ENCODE peak calls at places on chromosomes 6 and 20, in four cellular contexts. J, K, B and P are unnamed samples. For H3K9me3, the result is how much of the 10 kb centered on the place peaks cover.

GRCh38 chr6:158417760-158418098 is 105.5 kb downstream of the TULP4 start:
- DNase-seq in J (no peak), K (no peak), B (peak), P (no peak)

GRCh38 chr6:137692806-137693205 is 174.3 kb upstream of the TNFAIP3 start:
- DNase-seq in J (no peak), K (no peak), B (peak), P (no peak)

GRCh38 chr20:32605167-32605656 is 20.1 kb upstream of the NOL4L start:
- DNase-seq in J (no peak), K (no peak), B (no peak), P (no peak)

GRCh38 chr6:144745434-144745833 is 460.3 kb downstream of the UTRN start:
- DNase-seq in J (no peak), K (no peak), B (no peak), P (no peak)

GRCh38 chr6:20812776-20813175 is 278.5 kb downstream of the CDKAL1 start:
- DNase-seq in J (no peak), K (no peak), B (no peak), P (no peak)

GRCh38 chr6:14119764-14120163 is 2.2 kb downstream of the CD83 start:
- DNase-seq in J (no peak), K (no peak), B (no peak), P (no peak)

GRCh38 chr6:139407718-139408222 is 33.3 kb upstream of the CITED2 start:
- DNase-seq in J (no peak), K (no peak), B (peak), P (no peak)

GRCh38 chr6:13013681-13014550 is 297.3 kb downstream of the PHACTR1 start:
- DNase-seq in J (no peak), K (no peak), B (no peak), P (no peak)

GRCh38 chr20:57514273-57514751 is 10.6 kb downstream of the CTCFL start:
- DNase-seq in J (peak), K (peak), B (peak), P (peak)

GRCh38 chr6:127924440-127924839 is 23.6 kb upstream of the THEMIS start:
- DNase-seq in J (no peak), K (no peak), B (no peak), P (no peak)

GRCh38 chr6:154468760-154469159 is 41.7 kb downstream of the CNKSR3 start:
- DNase-seq in J (no peak), K (no peak), B (no peak), P (no peak)

GRCh38 chr20:50919567-50919966 is 11.7 kb downstream of the ADNP start:
- DNase-seq in J (no peak), K (peak), B (peak), P (peak)

GRCh38 chr20:42191140-42191860 is 573.1 kb upstream of the CHD6 start:
- DNase-seq in J (no peak), K (no peak), B (no peak), P (no peak)

GRCh38 chr6:81749704-81750103 is 2.8 kb downstream of the TENT5A start:
- DNase-seq in J (no peak), K (no peak), B (no peak), P (no peak)

GRCh38 chr20:21357851-21358250 is 39.5 kb downstream of the NKX2-4 start:
- DNase-seq in J (no peak), K (no peak), B (no peak), P (no peak)

GRCh38 chr6:80341330-80341729 is 234.9 kb downstream of the BCKDHB start:
- DNase-seq in J (no peak), K (no peak), B (no peak), P (no peak)

GRCh38 chr20:64161595-64162238 is 2.5 kb upstream of the MYT1 start:
- DNase-seq in J (peak), K (no peak), B (peak), P (no peak)

GRCh38 chr20:36916199-36916598 is 35.3 kb downstream of the SAMHD1 start:
- DNase-seq in J (no peak), K (no peak), B (no peak), P (no peak)

GRCh38 chr6:52286798-52287432 is 2.4 kb upstream of the MCM3 start:
- DNase-seq in J (peak), K (no peak), B (peak), P (peak)

GRCh38 chr6:2961971-2962370 is 9.4 kb downstream of the SERPINB6 start:
- DNase-seq in J (no peak), K (no peak), B (peak), P (peak)

GRCh38 chr6:7142228-7142801 is 34.6 kb downstream of the RREB1 start:
- DNase-seq in J (no peak), K (no peak), B (no peak), P (no peak)
- H3K4me3 ChIP-seq in J (no peak), K (no peak), B (no peak), P (no peak)

DNA sequence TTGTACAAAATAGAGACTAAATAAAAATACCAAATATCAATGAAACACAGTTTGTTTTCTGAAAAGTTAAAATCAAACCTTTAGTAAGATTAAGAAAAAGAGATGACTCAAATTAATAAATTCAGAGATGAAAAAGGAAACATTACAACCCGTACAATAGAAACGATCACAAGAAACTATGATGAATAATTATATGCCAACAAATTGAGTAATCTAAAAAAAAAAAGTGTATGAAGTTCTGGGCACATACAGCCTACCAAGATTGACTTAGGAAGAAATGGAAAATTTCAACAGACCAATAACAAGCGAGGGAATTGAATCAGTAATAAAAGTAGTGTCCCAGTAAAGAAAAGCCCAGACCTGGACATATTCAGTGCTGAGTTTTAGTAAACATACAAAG is 94.8 kb downstream of the STXBP5 start:
- DNase-seq in J (no peak), K (no peak), B (no peak), P (no peak)
- H3K9me3 ChIP-seq in J (under half), K (under half), B (under half), P (under half)

DNA sequence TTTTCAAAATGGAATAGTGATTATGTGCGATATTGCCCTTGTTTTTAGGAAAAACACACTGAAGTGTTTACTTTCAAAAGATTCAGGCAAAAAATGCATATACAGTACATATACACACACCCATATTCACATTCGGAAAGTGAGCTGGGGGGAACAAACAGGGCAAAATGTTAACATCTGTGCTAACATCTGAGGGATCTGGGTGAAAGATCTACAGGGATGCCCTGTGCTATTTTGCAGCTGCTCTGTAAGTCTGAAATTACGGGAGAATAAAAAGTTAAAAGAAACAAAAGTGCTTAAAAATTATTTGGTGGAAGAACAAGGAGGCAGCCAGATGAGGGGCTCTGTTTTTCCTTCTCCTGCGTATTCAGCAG is 860 bp downstream of the CST3 start:
- DNase-seq in J (no peak), K (no peak), B (no peak), P (no peak)
- H3K4me3 ChIP-seq in J (no peak), K (peak), B (peak), P (peak)

GRCh38 chr6:41122918-41123317 is 31.2 kb downstream of the TREML1 start:
- DNase-seq in J (no peak), K (no peak), B (no peak), P (no peak)

GRCh38 chr6:41125282-41125681 is 28.9 kb downstream of the TREML1 start:
- DNase-seq in J (no peak), K (no peak), B (no peak), P (no peak)

GRCh38 chr6:41120058-41120457 is 34.1 kb downstream of the TREML1 start:
- DNase-seq in J (no peak), K (no peak), B (no peak), P (no peak)

GRCh38 chr6:41122373-41122772 is 31.8 kb downstream of the TREML1 start:
- DNase-seq in J (no peak), K (no peak), B (no peak), P (no peak)

DNA sequence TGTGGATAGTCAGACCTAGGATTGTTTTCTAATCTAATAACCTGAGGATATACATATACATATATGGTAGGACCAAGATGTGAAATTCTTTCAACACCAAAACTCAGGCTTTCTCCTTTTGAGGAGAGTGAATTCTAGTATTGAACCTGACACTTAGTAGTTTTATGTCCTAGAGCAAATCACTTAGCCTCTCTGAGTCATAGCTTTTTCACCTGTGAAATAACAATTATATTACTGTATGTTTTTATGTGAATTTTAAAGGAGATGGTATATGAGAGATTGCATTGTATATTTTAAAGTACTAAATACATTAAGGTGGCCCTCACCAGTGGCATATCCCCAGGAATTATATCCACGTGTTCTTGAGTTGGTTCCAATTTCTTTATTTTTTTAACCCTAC is 34.6 kb downstream of the TREML1 start:
- DNase-seq in J (no peak), K (no peak), B (no peak), P (no peak)
- H3K9me3 ChIP-seq in J (under half), K (under half), B (under half), P (under half)

GRCh38 chr6:166679566-166679965 is 52.5 kb upstream of the RPS6KA2 start:
- DNase-seq in J (no peak), K (no peak), B (no peak), P (no peak)

GRCh38 chr6:166684866-166685265 is 57.8 kb upstream of the RPS6KA2 start:
- DNase-seq in J (no peak), K (no peak), B (no peak), P (no peak)

GRCh38 chr6:166687070-166687469 is 60.0 kb upstream of the RPS6KA2 start:
- DNase-seq in J (no peak), K (no peak), B (no peak), P (no peak)

GRCh38 chr6:166686317-166686716 is 59.3 kb upstream of the RPS6KA2 start:
- DNase-seq in J (no peak), K (no peak), B (no peak), P (no peak)

GRCh38 chr6:166683477-166683876 is 56.4 kb upstream of the RPS6KA2 start:
- DNase-seq in J (no peak), K (no peak), B (peak), P (no peak)
- H3K4me3 ChIP-seq in J (no peak), K (no peak), B (no peak), P (no peak)

DNA sequence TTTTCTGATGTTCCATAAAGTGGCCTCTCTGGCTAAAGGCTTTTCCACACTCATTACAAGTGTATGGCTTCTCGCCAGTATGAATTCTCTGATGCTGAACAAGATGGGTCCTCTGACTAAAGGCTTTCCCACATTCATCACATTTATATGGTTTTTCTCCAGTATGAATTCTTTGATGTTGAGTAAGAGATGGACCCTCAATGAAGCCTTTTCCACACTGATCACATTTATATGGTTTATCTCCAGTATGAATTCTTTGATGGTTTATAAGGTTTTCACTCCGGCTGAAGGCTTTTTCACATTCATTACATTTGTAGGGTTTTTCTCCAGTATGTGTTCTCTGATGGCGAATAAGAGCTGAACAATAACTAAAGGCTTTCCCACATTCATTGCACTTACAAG is 20.4 kb downstream of the ZNF184 start:
- DNase-seq in J (no peak), K (no peak), B (peak), P (no peak)
- H3K9me3 ChIP-seq in J (half or more), K (under half), B (half or more), P (under half)

GRCh38 chr6:125008261-125008671 is 46.0 kb downstream of the RNF217 start:
- DNase-seq in J (no peak), K (no peak), B (no peak), P (no peak)
- H3K4me3 ChIP-seq in J (no peak), K (no peak), B (no peak), P (no peak)

GRCh38 chr6:110468696-110469095 is 7.7 kb downstream of the SLC22A16 start:
- DNase-seq in J (no peak), K (no peak), B (no peak), P (no peak)
- H3K9me3 ChIP-seq in J (under half), K (under half), B (under half), P (under half)

GRCh38 chr20:14709439-14709838 is 372.0 kb upstream of the FLRT3 start:
- DNase-seq in J (no peak), K (no peak), B (peak), P (no peak)

GRCh38 chr20:14707865-14708574 is 370.6 kb upstream of the FLRT3 start:
- DNase-seq in J (no peak), K (no peak), B (no peak), P (no peak)

GRCh38 chr20:14710941-14711340 is 373.5 kb upstream of the FLRT3 start:
- DNase-seq in J (no peak), K (no peak), B (no peak), P (no peak)

GRCh38 chr20:14707026-14707680 is 369.7 kb upstream of the FLRT3 start:
- DNase-seq in J (no peak), K (no peak), B (no peak), P (no peak)

GRCh38 chr20:14706555-14706954 is 369.1 kb upstream of the FLRT3 start:
- DNase-seq in J (no peak), K (no peak), B (no peak), P (no peak)
- H3K4me3 ChIP-seq in J (no peak), K (no peak), B (no peak), P (no peak)